ENCODE peak calls at places on chromosomes 1 and 21, in four cellular contexts. G is psoas muscle, K is neural crest cell, F is tibial nerve. A is an unnamed sample.

GRCh38 chr1:221234821-221235220 is 355.6 kb downstream of the HLX start:
- DNase-seq in G (no peak), K (no peak), F (no peak), A (no peak)

GRCh38 chr21:44466351-44466954 is 11.1 kb downstream of the LRRC3 start:
- DNase-seq in G (no peak), K (no peak), F (no peak), A (no peak)

GRCh38 chr1:93907718-93908117 is 1.5 kb downstream of the GCLM start:
- DNase-seq in G (no peak), K (no peak), F (no peak), A (no peak)

GRCh38 chr1:218371927-218372672 is 27.0 kb downstream of the TGFB2 start:
- DNase-seq in G (no peak), K (no peak), F (no peak), A (no peak)

GRCh38 chr1:7515896-7516295 is 255.2 kb upstream of the VAMP3 start:
- DNase-seq in G (peak), K (no peak), F (no peak), A (no peak)

GRCh38 chr1:161913482-161914140 is 110.1 kb downstream of the OLFML2B start:
- DNase-seq in G (no peak), K (no peak), F (no peak), A (no peak)

GRCh38 chr21:32386195-32386870 is 6.5 kb downstream of the URB1 start:
- DNase-seq in G (no peak), K (no peak), F (no peak), A (no peak)

GRCh38 chr1:216475659-216476276 is 52.5 kb upstream of the USH2A start:
- DNase-seq in G (no peak), K (no peak), F (no peak), A (no peak)

GRCh38 chr1:196515904-196516303 is 92.3 kb downstream of the KCNT2 start:
- DNase-seq in G (no peak), K (no peak), F (no peak), A (no peak)

GRCh38 chr1:6116137-6116536 is 64.0 kb downstream of the CHD5 start:
- DNase-seq in G (no peak), K (no peak), F (no peak), A (no peak)

GRCh38 chr1:221011145-221011544 is 131.9 kb downstream of the HLX start:
- DNase-seq in G (no peak), K (no peak), F (no peak), A (no peak)

GRCh38 chr1:41943717-41944116 is 25.0 kb upstream of the HIVEP3 start:
- DNase-seq in G (no peak), K (no peak), F (no peak), A (no peak)

GRCh38 chr1:6056549-6056948 is 10.9 kb downstream of the KCNAB2 start:
- DNase-seq in G (no peak), K (no peak), F (no peak), A (no peak)

GRCh38 chr1:36542024-36542961 is 59.6 kb upstream of the CSF3R start:
- DNase-seq in G (no peak), K (no peak), F (no peak), A (no peak)

GRCh38 chr1:150696590-150696989 is 364 bp downstream of the GOLPH3L start:
- DNase-seq in G (no peak), K (no peak), F (no peak), A (no peak)

GRCh38 chr1:98661544-98662353 is at the start of gene SNX7:
- DNase-seq in G (peak), K (peak), F (peak), A (peak)

GRCh38 chr1:94236630-94237290 is 624 bp downstream of the ARHGAP29 start:
- DNase-seq in G (peak), K (no peak), F (no peak), A (no peak)

GRCh38 chr1:27074175-27074780 is 61.6 kb upstream of the TENT5B start:
- DNase-seq in G (no peak), K (no peak), F (no peak), A (no peak)

GRCh38 chr21:32483293-32483595 is 70.7 kb downstream of the EVA1C start:
- DNase-seq in G (no peak), K (no peak), F (no peak), A (no peak)

GRCh38 chr21:43270800-43271261 is 102.0 kb downstream of the CRYAA start:
- DNase-seq in G (peak), K (no peak), F (no peak), A (no peak)

GRCh38 chr1:184595609-184596008 is 159.0 kb downstream of the EDEM3 start:
- DNase-seq in G (no peak), K (no peak), F (no peak), A (no peak)

GRCh38 chr1:5351366-5351765 is 640.9 kb downstream of the NPHP4 start:
- DNase-seq in G (no peak), K (no peak), F (no peak), A (no peak)

GRCh38 chr1:85313888-85314696 is 37.7 kb upstream of the BCL10 start:
- DNase-seq in G (peak), K (no peak), F (no peak), A (no peak)

GRCh38 chr1:96596226-96596625 is 125.4 kb upstream of the PTBP2 start:
- DNase-seq in G (no peak), K (peak), F (no peak), A (no peak)

GRCh38 chr21:38156200-38156599 is 100.6 kb upstream of the KCNJ15 start:
- DNase-seq in G (no peak), K (no peak), F (no peak), A (no peak)

GRCh38 chr1:163774390-163774789 is 452.6 kb downstream of the NUF2 start:
- DNase-seq in G (no peak), K (no peak), F (no peak), A (no peak)

GRCh38 chr1:18572022-18572920 is 58.4 kb upstream of the PAX7 start:
- DNase-seq in G (no peak), K (no peak), F (no peak), A (no peak)

GRCh38 chr21:36723371-36723881 is 24.5 kb downstream of the SIM2 start:
- DNase-seq in G (no peak), K (no peak), F (no peak), A (no peak)

GRCh38 chr1:223374064-223374610 is 10.2 kb upstream of the SUSD4 start:
- DNase-seq in G (no peak), K (no peak), F (no peak), A (no peak)

GRCh38 chr1:37234941-37235418 is 200.7 kb upstream of the GRIK3 start:
- DNase-seq in G (no peak), K (no peak), F (no peak), A (no peak)

GRCh38 chr1:24861821-24862727 is 68.0 kb downstream of the RUNX3 start:
- DNase-seq in G (no peak), K (no peak), F (no peak), A (no peak)
- TF ChIP-seq CTCF in G (no peak), K (no peak), F (no peak), A (no peak)

DNA sequence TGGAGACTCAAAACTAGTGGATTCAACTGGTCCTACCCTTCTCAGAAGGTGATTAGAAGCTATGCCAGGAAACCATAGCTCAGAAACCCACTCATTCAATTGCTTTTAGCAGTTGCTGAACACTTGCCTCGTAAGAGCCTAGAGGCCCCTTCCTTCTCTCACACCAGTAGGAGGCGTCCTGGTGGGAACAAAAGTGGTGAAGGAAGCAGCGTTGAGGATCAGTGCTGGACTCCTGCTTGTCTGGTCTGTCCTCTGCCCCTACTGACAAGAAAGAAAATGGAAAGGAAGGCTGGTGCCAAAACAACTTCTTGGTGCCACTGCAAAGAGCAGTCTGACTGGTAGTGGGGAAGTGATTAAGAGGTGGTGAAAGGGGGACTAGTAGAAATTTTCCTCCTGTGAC is 269.7 kb downstream of the LMO4 start:
- DNase-seq in G (no peak), K (no peak), F (no peak), A (no peak)
- TF ChIP-seq CTCF in G (no peak), K (peak), F (no peak), A (no peak)

GRCh38 chr1:175390522-175391247 is 198.1 kb upstream of the KIAA0040 start:
- DNase-seq in G (no peak), K (no peak), F (no peak), A (no peak)
- TF ChIP-seq CTCF in G (no peak), K (no peak), F (no peak), A (no peak)

GRCh38 chr1:113040041-113040440 is 33.0 kb upstream of the LRIG2 start:
- DNase-seq in G (no peak), K (no peak), F (no peak), A (no peak)

GRCh38 chr1:113035086-113035485 is 37.9 kb upstream of the LRIG2 start:
- DNase-seq in G (no peak), K (no peak), F (no peak), A (no peak)

GRCh38 chr1:113041569-113042335 is 31.2 kb upstream of the LRIG2 start:
- DNase-seq in G (no peak), K (no peak), F (no peak), A (no peak)

GRCh38 chr1:113040718-113041412 is 32.1 kb upstream of the LRIG2 start:
- DNase-seq in G (no peak), K (no peak), F (no peak), A (no peak)

GRCh38 chr1:113036639-113037321 is 36.2 kb upstream of the LRIG2 start:
- DNase-seq in G (no peak), K (no peak), F (no peak), A (no peak)
- TF ChIP-seq CTCF in G (no peak), K (no peak), F (no peak), A (no peak)

DNA sequence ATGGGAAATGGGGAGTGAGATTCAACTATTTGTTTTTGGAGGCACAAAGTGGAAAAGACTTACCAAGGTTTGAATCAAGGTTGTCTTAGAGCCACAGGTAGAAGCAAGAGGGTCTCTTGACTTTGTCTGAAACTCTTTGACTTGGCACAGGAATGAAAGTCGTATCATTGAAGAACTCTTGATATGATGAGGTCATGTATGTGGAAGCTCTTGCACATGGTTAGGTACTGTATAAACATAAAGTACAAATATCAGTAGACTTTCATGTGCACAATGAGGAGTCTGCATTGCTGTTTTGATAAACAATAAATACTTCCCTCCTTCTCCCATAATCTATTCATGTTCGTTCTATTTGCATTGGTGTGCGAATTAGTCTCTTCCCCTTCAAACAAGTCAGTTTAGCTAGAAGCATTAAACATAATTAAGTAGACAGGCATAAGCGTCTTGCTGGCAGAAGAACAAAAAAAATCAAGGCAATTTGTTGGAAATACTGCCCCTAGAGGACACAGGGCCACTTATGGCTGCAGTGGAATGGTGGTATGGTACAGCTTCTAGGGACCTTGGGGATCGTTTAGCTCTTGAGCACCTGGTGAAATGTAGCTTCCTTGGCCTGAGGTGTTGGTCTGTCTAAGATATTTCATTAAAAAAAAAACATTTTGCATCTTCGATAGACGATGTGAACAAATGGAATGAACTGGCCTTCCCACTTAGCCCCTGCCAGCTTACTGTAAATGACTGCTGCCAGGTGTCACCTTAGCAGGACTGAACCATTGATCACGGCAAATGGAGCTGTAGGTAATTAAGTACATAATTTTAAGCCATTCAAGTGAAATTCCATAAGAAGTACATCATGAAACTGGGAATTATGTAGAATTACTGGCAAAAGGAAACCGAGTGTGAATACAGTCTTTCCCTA is 218.0 kb upstream of the GALNT2 start:
- DNase-seq in G (no peak), K (no peak), F (no peak), A (no peak)
- TF ChIP-seq CTCF in G (peak), K (peak), F (no peak), A (peak)

DNA sequence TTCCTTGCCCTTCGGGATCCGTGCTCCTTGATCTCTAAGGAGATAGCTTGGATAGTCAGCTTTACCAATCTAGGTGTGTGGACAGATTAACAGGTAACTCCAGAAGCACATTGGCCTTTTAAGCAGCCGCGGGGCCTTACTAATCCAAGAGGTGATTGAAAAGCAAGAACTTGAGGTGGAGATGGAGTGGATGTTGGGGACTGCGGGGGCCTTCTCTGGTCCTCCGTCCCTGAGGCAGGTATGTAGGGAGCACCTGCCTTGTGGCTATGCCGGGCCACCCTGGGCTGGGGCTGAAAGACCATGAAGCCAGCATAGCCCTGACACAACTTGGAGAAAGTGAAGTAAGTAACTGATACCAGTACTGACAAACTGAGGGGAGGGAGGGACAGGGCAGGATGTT is 10.6 kb downstream of the SOX13 start:
- DNase-seq in G (no peak), K (no peak), F (no peak), A (no peak)
- TF ChIP-seq CTCF in G (no peak), K (no peak), F (no peak), A (no peak)

GRCh38 chr1:77313491-77313890 is 31.7 kb downstream of the AK5 start:
- DNase-seq in G (no peak), K (no peak), F (no peak), A (no peak)
- TF ChIP-seq CTCF in G (no peak), K (peak), F (no peak), A (no peak)

DNA sequence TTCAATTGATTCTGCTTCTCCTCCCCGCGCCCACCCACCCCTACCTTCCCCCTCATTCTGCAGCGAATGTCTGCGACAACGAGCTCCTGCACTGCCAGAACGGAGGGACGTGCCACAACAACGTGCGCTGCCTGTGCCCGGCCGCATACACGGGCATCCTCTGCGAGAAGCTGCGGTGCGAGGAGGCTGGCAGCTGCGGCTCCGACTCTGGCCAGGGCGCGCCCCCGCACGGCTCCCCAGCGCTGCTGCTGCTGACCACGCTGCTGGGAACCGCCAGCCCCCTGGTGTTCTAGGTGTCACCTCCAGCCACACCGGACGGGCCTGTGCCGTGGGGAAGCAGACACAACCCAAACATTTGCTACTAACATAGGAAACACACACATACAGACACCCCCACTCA is 339.7 kb downstream of the NTNG1 start:
- DNase-seq in G (peak), K (no peak), F (no peak), A (no peak)
- TF ChIP-seq CTCF in G (no peak), K (no peak), F (no peak), A (no peak)